ENCODE peak calls at places on chromosomes 3 and 15, in eight cellular contexts. P is GM23248; I is aorta; X is CD4-positive, CD25-positive, alpha-beta regulatory T cell; U is HCT116; L is lung; A is endothelial cell of umbilical vein; G is tibial artery. Y is an unnamed sample.

GRCh38 chr3:16277471-16277870 is 12.5 kb downstream of the OXNAD1 start:
- DNase-seq in X (no peak), A (peak; percentile 30), I (no peak), L (no peak), P (no peak), U (no peak), G (no peak), Y (no peak)

GRCh38 chr3:189270248-189270832 is 98.6 kb downstream of the TPRG1 start:
- DNase-seq in X (peak; percentile 54), A (peak; percentile 28), P (peak; percentile 96), L (peak; percentile 54), U (peak; percentile 73), I (peak; percentile 80), G (no peak), Y (peak; percentile 65)

GRCh38 chr3:32226875-32227500 is 11.5 kb upstream of the CMTM8 start:
- DNase-seq in U (peak; percentile 69), G (no peak), X (no peak), P (peak; percentile 66), A (peak; percentile 70), I (no peak), L (no peak), Y (no peak)

GRCh38 chr3:197376020-197376419 is 77.6 kb upstream of the DLG1 start:
- DNase-seq in P (no peak), L (no peak), X (no peak), G (no peak), I (no peak), U (no peak), A (no peak), Y (no peak)

GRCh38 chr3:156298938-156299337 is 178.6 kb downstream of the KCNAB1 start:
- DNase-seq in L (no peak), A (no peak), U (no peak), X (no peak), G (peak; percentile 79), P (no peak), I (no peak), Y (peak; percentile 61)

GRCh38 chr3:126149256-126149902 is 31.0 kb downstream of the ALDH1L1 start:
- DNase-seq in A (no peak), G (no peak), U (no peak), X (no peak), I (peak; percentile 31), P (no peak), L (peak; percentile 24), Y (no peak)

GRCh38 chr3:154971771-154972326 is 108.3 kb upstream of the MME start:
- DNase-seq in I (no peak), P (peak; percentile 79), A (peak; percentile 59), X (no peak), U (no peak), G (no peak), L (no peak), Y (no peak)

GRCh38 chr15:93646193-93646592 is 557.2 kb upstream of the RGMA start:
- DNase-seq in I (no peak), A (no peak), U (no peak), X (no peak), G (no peak), P (no peak), L (no peak), Y (no peak)

GRCh38 chr3:145739926-145740325 is 421.1 kb downstream of the PLOD2 start:
- DNase-seq in P (peak; percentile 32), X (no peak), L (no peak), G (no peak), A (no peak), I (no peak), U (no peak), Y (no peak)

GRCh38 chr3:193548406-193548805 is 6.3 kb downstream of the ATP13A4 start:
- DNase-seq in L (no peak), A (no peak), I (no peak), G (no peak), X (no peak), U (no peak), P (no peak), Y (no peak)

GRCh38 chr15:42808921-42809320 is 72.0 kb upstream of the CDAN1 start:
- DNase-seq in L (no peak), P (no peak), I (no peak), G (no peak), A (no peak), X (no peak), U (no peak), Y (no peak)

GRCh38 chr3:13288732-13289718 is 131.1 kb downstream of the NUP210 start:
- DNase-seq in L (no peak), I (peak; percentile 47), X (no peak), U (no peak), G (no peak), A (no peak), P (no peak), Y (no peak)

GRCh38 chr3:25493246-25493645 is 65.2 kb downstream of the RARB start:
- DNase-seq in A (peak; percentile 96), G (no peak), L (no peak), I (no peak), U (no peak), X (no peak), P (peak; percentile 17), Y (no peak)

GRCh38 chr3:187150186-187150585 is 10.9 kb upstream of the RPL39L start:
- DNase-seq in G (no peak), I (no peak), P (no peak), A (no peak), U (no peak), X (no peak), L (no peak), Y (no peak)

GRCh38 chr3:187146389-187146788 is 7.1 kb upstream of the RPL39L start:
- DNase-seq in L (no peak), G (no peak), P (no peak), A (no peak), X (no peak), I (no peak), U (no peak), Y (no peak)

GRCh38 chr3:187150599-187150998 is 11.3 kb upstream of the RPL39L start:
- DNase-seq in A (peak; percentile 16), X (peak; percentile 68), L (no peak), G (peak; percentile 30), P (no peak), I (no peak), U (no peak), Y (peak; percentile 55)
- H3K4me3 ChIP-seq in A (no peak overlapping the region), X (no peak overlapping the region), L (no peak overlapping the region), G (no peak overlapping the region), P (no peak overlapping the region), I (no peak overlapping the region), U (no peak overlapping the region), Y (no peak overlapping the region)

DNA sequence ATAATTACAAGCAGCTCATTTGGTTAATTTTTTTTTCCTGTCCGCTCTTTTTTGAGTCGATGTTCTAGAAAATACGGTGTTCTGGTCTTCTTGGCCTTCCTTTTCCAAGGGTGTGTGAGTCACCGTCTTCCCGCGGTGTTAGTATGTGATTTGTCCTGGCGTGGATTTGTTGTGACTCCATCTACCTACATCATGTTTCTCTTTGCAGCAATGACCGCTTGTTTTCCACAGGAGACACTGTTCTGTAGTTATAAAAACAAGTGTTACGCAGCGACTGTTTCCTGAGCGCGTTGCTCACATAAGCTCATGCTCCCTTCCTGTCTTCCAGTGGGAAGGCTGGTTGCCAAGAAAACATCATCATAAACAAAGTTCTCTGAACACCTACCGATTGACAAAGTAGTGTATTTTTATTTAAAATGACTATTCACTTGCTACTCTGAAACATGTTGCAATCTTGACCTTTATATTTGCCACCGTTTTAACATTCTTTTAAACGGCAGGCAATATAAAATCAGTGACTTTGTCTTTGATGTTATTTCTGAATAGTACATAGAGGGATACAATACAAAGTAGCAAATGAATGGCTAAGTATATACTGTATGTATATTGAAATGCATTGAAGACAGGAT is 19.0 kb downstream of the USP13 start:
- DNase-seq in G (no peak), L (no peak), P (no peak), I (no peak), U (no peak), A (peak; percentile 100), X (no peak), Y (no peak)
- H3K27ac ChIP-seq in G (no peak overlapping the region), L (no peak overlapping the region), P (no peak overlapping the region), I (no peak overlapping the region), U (no peak overlapping the region), A (peak overlapping the region; percentile 94), X (no peak overlapping the region), Y (peak overlapping the region; percentile 23)

GRCh38 chr3:172189213-172189612 is 149.8 kb downstream of the FNDC3B start:
- DNase-seq in I (no peak), G (no peak), X (no peak), L (no peak), U (no peak), P (no peak), A (no peak), Y (no peak)

GRCh38 chr3:172189987-172190603 is 150.7 kb downstream of the FNDC3B start:
- DNase-seq in A (no peak), X (no peak), U (no peak), I (no peak), G (no peak), L (no peak), P (peak; percentile 49), Y (no peak)

GRCh38 chr3:172191629-172192028 is 152.3 kb downstream of the FNDC3B start:
- DNase-seq in L (no peak), X (no peak), G (no peak), I (no peak), P (no peak), U (no peak), A (no peak), Y (no peak)

GRCh38 chr3:172192830-172193415 is 153.5 kb downstream of the FNDC3B start:
- DNase-seq in G (no peak), A (no peak), L (no peak), I (no peak), U (no peak), P (no peak), X (no peak), Y (no peak)

DNA sequence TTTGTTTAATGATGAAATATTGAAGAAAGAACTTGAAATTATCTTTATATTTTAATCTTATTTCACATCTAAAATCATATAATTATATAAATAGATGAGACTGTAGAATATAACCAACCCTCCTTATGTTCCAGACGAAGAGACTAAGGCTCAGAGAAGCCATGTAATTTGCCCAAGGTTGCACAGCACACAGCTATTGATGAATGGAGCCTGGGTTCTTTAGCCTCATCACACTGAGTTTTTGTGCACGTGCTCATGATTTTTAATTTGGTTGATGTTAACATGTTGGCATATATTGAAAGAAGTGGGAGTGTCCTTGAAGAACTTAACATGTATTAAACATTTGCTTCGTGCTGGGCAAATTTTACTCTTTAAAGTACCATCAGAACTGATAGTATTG is 151.6 kb downstream of the FNDC3B start:
- DNase-seq in G (no peak), I (no peak), P (no peak), X (no peak), A (no peak), U (no peak), L (no peak), Y (no peak)
- H3K4me1 ChIP-seq in G (peaks cover 2% of the 10 kb centered on the region), I (peaks cover 6% of the 10 kb centered on the region), P (peaks cover 19% of the 10 kb centered on the region), X (no peaks in the 10 kb centered on the region), A (no peaks in the 10 kb centered on the region), U (no peaks in the 10 kb centered on the region), L (no peaks in the 10 kb centered on the region), Y (peaks cover 6% of the 10 kb centered on the region)

GRCh38 chr15:67834249-67834592 is 5.6 kb downstream of the RNU6-1 start:
- DNase-seq in A (no peak), G (no peak), X (no peak), L (no peak), I (no peak), P (no peak), U (no peak), Y (no peak)
- H3K4me3 ChIP-seq in A (no peak overlapping the region), G (peak overlapping the region; percentile 37), X (peak overlapping the region; percentile 78), L (no peak overlapping the region), I (no peak overlapping the region), P (peak overlapping the region; percentile 45), U (no peak overlapping the region), Y (peak overlapping the region; percentile 50)

GRCh38 chr3:71154846-71155245 is 428.7 kb downstream of the FOXP1 start:
- DNase-seq in I (no peak), A (no peak), P (no peak), X (no peak), G (no peak), L (no peak), U (no peak), Y (no peak)
- H3K27ac ChIP-seq in I (no peak overlapping the region), A (no peak overlapping the region), P (no peak overlapping the region), X (no peak overlapping the region), G (no peak overlapping the region), L (no peak overlapping the region), U (no peak overlapping the region), Y (no peak overlapping the region)